ENCODE peak calls at places on chromosomes 16 and 17, in five cellular contexts. C is cerebellar cortex, M is AG08396, N is NCI-H345, A is AG10803. J is an unnamed sample.
A peak's percentile ranks its signal among the peaks of the same experiment; 100 is the strongest.

GRCh38 chr16:2250652-2251280 is 621 bp downstream of the ECI1 start:
- DNase-seq in M (no peak), C (no peak), A (peak; percentile 38), N (no peak), J (no peak)

GRCh38 chr16:25626172-25626571 is 65.6 kb upstream of the HS3ST4 start:
- DNase-seq in N (no peak), C (no peak), A (no peak), M (no peak), J (no peak)

GRCh38 chr17:5892897-5893656 is 177.1 kb upstream of the WSCD1 start:
- DNase-seq in C (no peak), A (no peak), N (no peak), M (no peak), J (no peak)

GRCh38 chr17:40063034-40063765 is 435 bp downstream of the THRA start:
- DNase-seq in A (peak; percentile 37), N (no peak), M (peak; percentile 54), C (peak; percentile 34), J (peak; percentile 1)

GRCh38 chr16:17512636-17513220 is 42.0 kb upstream of the XYLT1 start:
- DNase-seq in M (peak; percentile 19), C (no peak), N (no peak), A (peak; percentile 87), J (no peak)

GRCh38 chr16:29310852-29311314 is 95.6 kb downstream of the NPIPB11 start:
- DNase-seq in A (peak; percentile 49), M (peak; percentile 57), C (peak; percentile 47), N (no peak), J (no peak)

GRCh38 chr16:68047987-68048386 is 24.9 kb downstream of the DUS2 start:
- DNase-seq in C (no peak), M (no peak), N (no peak), A (no peak), J (no peak)

GRCh38 chr16:86566601-86566965 is at the start of gene FOXC2:
- DNase-seq in A (peak; percentile 94), C (peak; percentile 67), N (no peak), M (peak; percentile 95), J (no peak)

GRCh38 chr16:9195301-9195700 is 103.9 kb downstream of the HAPSTR1 start:
- DNase-seq in N (no peak), M (no peak), A (no peak), C (no peak), J (no peak)

GRCh38 chr17:17538417-17539391 is 42.5 kb upstream of the RASD1 start:
- DNase-seq in A (no peak), N (peak; percentile 89), M (no peak), C (no peak), J (peak; percentile 93)

GRCh38 chr16:54422159-54422558 is 135.6 kb upstream of the IRX3 start:
- DNase-seq in C (no peak), A (no peak), M (no peak), N (no peak), J (no peak)

GRCh38 chr16:8733849-8734540 is 59.6 kb downstream of the ABAT start:
- DNase-seq in A (no peak), M (no peak), C (no peak), N (no peak), J (no peak)

GRCh38 chr17:68356520-68356919 is 65.2 kb downstream of the ARSG start:
- DNase-seq in M (no peak), A (no peak), N (no peak), C (no peak), J (no peak)

GRCh38 chr17:27357236-27357635 is 63.3 kb downstream of the WSB1 start:
- DNase-seq in C (no peak), A (no peak), M (no peak), N (no peak), J (no peak)

GRCh38 chr17:7393613-7394451 is 493 bp downstream of the PLSCR3 start:
- DNase-seq in C (no peak), N (peak; percentile 56), A (no peak), M (peak; percentile 71), J (peak; percentile 74)

GRCh38 chr17:81309140-81309858 is 14.2 kb upstream of the SLC38A10 start:
- DNase-seq in N (no peak), M (peak; percentile 92), A (peak; percentile 73), C (peak; percentile 67), J (no peak)

GRCh38 chr16:31001507-31002251 is 8.8 kb downstream of the STX1B start:
- DNase-seq in N (no peak), C (no peak), M (no peak), A (no peak), J (no peak)

GRCh38 chr16:67390816-67391423 is 2.4 kb downstream of the TPPP3 start:
- DNase-seq in N (no peak), C (no peak), M (no peak), A (no peak), J (no peak)

GRCh38 chr17:49407981-49408501 is 6.6 kb downstream of the PHB1 start:
- DNase-seq in N (peak; percentile 92), A (peak; percentile 35), M (peak; percentile 66), C (peak; percentile 67), J (peak; percentile 86)

GRCh38 chr17:1752425-1752941 is 9.4 kb upstream of the SERPINF1 start:
- DNase-seq in M (no peak), C (no peak), A (no peak), N (no peak), J (no peak)

GRCh38 chr17:55330344-55330933 is 65.7 kb downstream of the HLF start:
- DNase-seq in M (no peak), C (no peak), A (no peak), N (no peak), J (no peak)

GRCh38 chr16:8720080-8720966 is 45.9 kb downstream of the ABAT start:
- DNase-seq in A (no peak), M (no peak), C (no peak), N (peak; percentile 90), J (peak; percentile 88)

GRCh38 chr17:57540596-57540995 is 204.5 kb downstream of the CCDC182 start:
- DNase-seq in M (no peak), A (no peak), N (no peak), C (no peak), J (no peak)

GRCh38 chr17:17684901-17685774 is 3.9 kb downstream of the RAI1 start:
- DNase-seq in M (no peak), A (peak; percentile 64), N (no peak), C (no peak), J (no peak)

GRCh38 chr17:46977750-46978488 is 1.1 kb downstream of the RPRML start:
- DNase-seq in A (no peak), C (peak; percentile 18), M (no peak), N (no peak), J (no peak)

GRCh38 chr17:61240851-61241468 is 158.7 kb upstream of the TBX2 start:
- DNase-seq in C (no peak), A (no peak), M (no peak), N (no peak), J (no peak)

GRCh38 chr16:57971848-57972247 is 920 bp upstream of the CNGB1 start:
- DNase-seq in N (no peak), C (no peak), A (no peak), M (no peak), J (no peak)

GRCh38 chr17:1455291-1455747 is 713 bp downstream of the CRK start:
- DNase-seq in M (peak; percentile 83), A (peak; percentile 79), N (peak; percentile 38), C (peak; percentile 63), J (peak; percentile 16)

GRCh38 chr17:73969956-73970355 is 233.5 kb upstream of the RPL38 start:
- DNase-seq in N (no peak), A (peak; percentile 18), M (no peak), C (no peak), J (no peak)

GRCh38 chr17:54426287-54426886 is 474.3 kb upstream of the TOM1L1 start:
- DNase-seq in N (no peak), M (no peak), A (no peak), C (peak; percentile 1), J (peak; percentile 5)

GRCh38 chr17:32755045-32755805 is 121.7 kb downstream of the MYO1D start:
- DNase-seq in N (no peak), C (peak; percentile 83), A (peak; percentile 62), M (peak; percentile 46), J (peak; percentile 28)

GRCh38 chr17:45820052-45820780 is 24.5 kb upstream of the SPPL2C start:
- DNase-seq in A (no peak), N (no peak), C (peak; percentile 87), M (no peak), J (no peak)

GRCh38 chr16:68800257-68800875 is 43.0 kb upstream of the TANGO6 start:
- DNase-seq in N (peak; percentile 59), C (peak; percentile 55), A (peak; percentile 81), M (peak; percentile 80), J (peak; percentile 49)